ENCODE peak calls at places on chromosomes 6 and 20, in seven cellular contexts. B is GM12878, O is K562, Z is HCT116, V is Panc1, A is sigmoid colon, Y is prostate gland. F is an unnamed sample.

GRCh38 chr6:31795616-31796298 is at the start of gene VARS1:
- DNase-seq in B (peak), O (peak), Z (peak), V (no peak), A (peak), Y (peak), F (peak)

GRCh38 chr6:42306439-42307140 is 88.9 kb upstream of the MRPS10 start:
- DNase-seq in B (no peak), O (no peak), Z (no peak), V (no peak), A (no peak), Y (no peak), F (no peak)

GRCh38 chr6:11389977-11390376 is 147.6 kb upstream of the TMEM170B start:
- DNase-seq in B (no peak), O (no peak), Z (no peak), V (no peak), A (no peak), Y (peak), F (no peak)

GRCh38 chr6:31180500-31180899 is 10.0 kb upstream of the POU5F1 start:
- DNase-seq in B (no peak), O (no peak), Z (no peak), V (no peak), A (peak), Y (no peak), F (peak)

GRCh38 chr20:50794181-50794845 is 548 bp upstream of the BCAS4 start:
- DNase-seq in B (no peak), O (no peak), Z (no peak), V (no peak), A (no peak), Y (no peak), F (peak)

GRCh38 chr6:80028591-80028990 is 24.1 kb downstream of the TTK start:
- DNase-seq in B (no peak), O (no peak), Z (no peak), V (no peak), A (no peak), Y (no peak), F (no peak)

GRCh38 chr6:165723326-165723725 is 60.3 kb upstream of the PDE10A start:
- DNase-seq in B (no peak), O (no peak), Z (no peak), V (no peak), A (no peak), Y (no peak), F (no peak)

GRCh38 chr6:146358341-146359046 is 185.1 kb upstream of the RAB32 start:
- DNase-seq in B (no peak), O (no peak), Z (no peak), V (no peak), A (no peak), Y (no peak), F (no peak)

GRCh38 chr6:134853111-134854055 is 96.5 kb downstream of the ALDH8A1 start:
- DNase-seq in B (no peak), O (no peak), Z (peak), V (peak), A (no peak), Y (no peak), F (no peak)

GRCh38 chr20:60381643-60382400 is 423.6 kb downstream of the CDH26 start:
- DNase-seq in B (no peak), O (no peak), Z (no peak), V (no peak), A (no peak), Y (no peak), F (no peak)

GRCh38 chr6:73704798-73705197 is 8.8 kb downstream of the CD109 start:
- DNase-seq in B (no peak), O (no peak), Z (no peak), V (no peak), A (no peak), Y (no peak), F (no peak)

GRCh38 chr6:23339268-23339667 is 769.9 kb downstream of the HDGFL1 start:
- DNase-seq in B (no peak), O (no peak), Z (no peak), V (no peak), A (no peak), Y (no peak), F (no peak)

GRCh38 chr6:33962186-33962585 is 158.4 kb upstream of the MLN start:
- DNase-seq in B (no peak), O (no peak), Z (no peak), V (no peak), A (no peak), Y (no peak), F (peak)

GRCh38 chr6:15288856-15289255 is 43.0 kb downstream of the JARID2 start:
- DNase-seq in B (no peak), O (peak), Z (no peak), V (no peak), A (no peak), Y (no peak), F (no peak)

GRCh38 chr6:4687989-4688947 is 87.9 kb upstream of the CDYL start:
- DNase-seq in B (no peak), O (peak), Z (peak), V (peak), A (no peak), Y (no peak), F (no peak)

GRCh38 chr20:8722277-8722928 is 346.5 kb upstream of the PLCB4 start:
- DNase-seq in B (peak), O (peak), Z (peak), V (peak), A (no peak), Y (peak), F (no peak)

GRCh38 chr6:1893470-1894130 is 283.9 kb downstream of the FOXC1 start:
- DNase-seq in B (no peak), O (peak), Z (no peak), V (no peak), A (no peak), Y (no peak), F (no peak)

GRCh38 chr6:162917506-162917905 is 189.7 kb downstream of the PACRG start:
- DNase-seq in B (no peak), O (no peak), Z (no peak), V (no peak), A (no peak), Y (no peak), F (no peak)

GRCh38 chr6:15335385-15335784 is 89.5 kb downstream of the JARID2 start:
- DNase-seq in B (no peak), O (no peak), Z (no peak), V (no peak), A (no peak), Y (no peak), F (no peak)

GRCh38 chr6:106159531-106159940 is 73.4 kb downstream of the PRDM1 start:
- DNase-seq in B (no peak), O (no peak), Z (peak), V (no peak), A (no peak), Y (no peak), F (no peak)

GRCh38 chr6:8043221-8043620 is 21.0 kb downstream of the BLOC1S5 start:
- DNase-seq in B (no peak), O (no peak), Z (no peak), V (no peak), A (no peak), Y (no peak), F (no peak)

GRCh38 chr20:1711826-1712601 is 54.4 kb upstream of the SIRPG start:
- DNase-seq in B (no peak), O (no peak), Z (no peak), V (no peak), A (no peak), Y (no peak), F (no peak)

GRCh38 chr6:144283781-144284473 is 1.2 kb upstream of the UTRN start:
- DNase-seq in B (no peak), O (no peak), Z (no peak), V (no peak), A (no peak), Y (peak), F (no peak)

GRCh38 chr20:46406200-46406985 is at the start of gene ELMO2:
- DNase-seq in B (peak), O (peak), Z (peak), V (peak), A (peak), Y (peak), F (peak)

GRCh38 chr20:46408281-46408731 is 1.9 kb upstream of the ELMO2 start:
- DNase-seq in B (no peak), O (no peak), Z (no peak), V (no peak), A (no peak), Y (no peak), F (no peak)

GRCh38 chr20:46406986-46407670 is 713 bp upstream of the ELMO2 start:
- DNase-seq in B (peak), O (no peak), Z (peak), V (no peak), A (peak), Y (peak), F (peak)

GRCh38 chr20:46411637-46412036 is 5.2 kb upstream of the ELMO2 start:
- DNase-seq in B (no peak), O (no peak), Z (no peak), V (no peak), A (no peak), Y (no peak), F (no peak)

DNA sequence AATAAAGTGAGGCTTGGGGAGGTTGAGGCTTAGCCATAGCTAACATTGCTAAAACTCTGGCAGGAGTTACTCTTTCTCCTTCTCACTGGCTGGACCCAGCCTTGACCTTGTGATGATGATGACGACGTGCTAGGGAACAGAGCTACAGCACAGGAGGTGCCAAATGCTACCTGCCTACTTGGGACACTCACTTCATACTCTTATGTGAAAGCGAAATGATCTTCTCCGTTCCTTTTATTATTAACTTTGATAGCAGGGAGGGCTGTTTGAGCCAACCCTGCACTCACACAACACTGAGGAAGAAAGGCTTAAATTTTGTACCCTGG is 1.2 kb upstream of the ELMO2 start:
- DNase-seq in B (no peak), O (no peak), Z (no peak), V (no peak), A (no peak), Y (no peak), F (no peak)
- H3K27ac ChIP-seq in B (no peak), O (no peak), Z (no peak), V (no peak), A (no peak), Y (peak), F (peak)

GRCh38 chr20:3805594-3806264 is 9.6 kb downstream of the CDC25B start:
- DNase-seq in B (no peak), O (peak), Z (no peak), V (no peak), A (no peak), Y (no peak), F (peak)

GRCh38 chr20:3811421-3812258 is 8.7 kb upstream of the AP5S1 start:
- DNase-seq in B (no peak), O (no peak), Z (peak), V (peak), A (peak), Y (peak), F (peak)

GRCh38 chr20:3804781-3805180 is 8.7 kb downstream of the CDC25B start:
- DNase-seq in B (no peak), O (no peak), Z (no peak), V (no peak), A (no peak), Y (no peak), F (peak)

GRCh38 chr20:3808544-3808943 is 11.8 kb upstream of the AP5S1 start:
- DNase-seq in B (no peak), O (no peak), Z (no peak), V (no peak), A (peak), Y (no peak), F (peak)

GRCh38 chr20:3808141-3808479 is 12.0 kb downstream of the CDC25B start:
- DNase-seq in B (no peak), O (no peak), Z (peak), V (peak), A (peak), Y (peak), F (peak)
- TF ChIP-seq POLR2AphosphoS5 in B (no peak), O (no peak), Z (peak), V (peak), A (peak), Y (peak), F (peak)

GRCh38 chr20:61544910-61545889 is 293.1 kb downstream of the CDH4 start:
- DNase-seq in B (no peak), O (no peak), Z (no peak), V (no peak), A (no peak), Y (no peak), F (no peak)
- H3K27ac ChIP-seq in B (no peak), O (no peak), Z (no peak), V (no peak), A (no peak), Y (no peak), F (no peak)

GRCh38 chr20:497979-498378 is 35.6 kb upstream of the TBC1D20 start:
- DNase-seq in B (no peak), O (no peak), Z (no peak), V (no peak), A (no peak), Y (no peak), F (no peak)

GRCh38 chr20:496126-496696 is 33.9 kb upstream of the TBC1D20 start:
- DNase-seq in B (no peak), O (no peak), Z (no peak), V (no peak), A (no peak), Y (peak), F (no peak)
- TF ChIP-seq POLR2AphosphoS5 in B (no peak), O (no peak), Z (no peak), V (no peak), A (no peak), Y (peak), F (no peak)

DNA sequence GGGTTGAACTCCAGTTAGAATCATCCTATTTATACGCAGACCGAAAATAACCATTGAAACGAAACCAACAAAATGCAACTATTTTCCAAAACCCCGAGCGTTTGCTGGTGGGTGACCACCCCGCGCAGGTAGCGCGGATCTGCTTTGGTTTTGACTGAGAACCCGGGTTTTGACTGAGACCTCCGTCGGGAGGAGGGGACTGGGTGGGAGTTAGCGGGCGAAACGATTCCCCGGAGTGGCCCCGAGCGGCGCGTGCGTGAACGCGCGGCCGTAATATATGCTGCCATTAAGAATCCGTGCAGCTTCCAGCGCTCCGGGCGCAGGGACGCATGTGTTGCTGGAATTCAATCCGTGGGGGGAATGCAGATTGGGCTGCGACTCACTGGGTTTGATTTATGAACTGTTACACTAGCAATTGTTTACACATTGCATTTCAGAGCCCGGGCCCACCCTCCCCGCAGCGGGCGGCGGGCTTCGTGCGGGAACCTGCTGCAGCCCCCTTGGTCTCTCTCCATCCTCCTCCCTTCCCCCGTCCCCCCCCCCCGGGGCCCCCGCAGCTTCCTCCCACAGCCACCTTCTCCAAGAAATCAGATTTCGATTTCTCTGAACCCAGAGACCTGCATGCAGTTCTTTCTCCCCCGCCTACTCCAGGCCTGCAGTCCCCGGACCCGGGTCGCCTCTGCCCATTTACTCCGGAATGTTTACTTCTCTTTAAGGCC is 9.9 kb downstream of the NRN1 start:
- DNase-seq in B (no peak), O (no peak), Z (no peak), V (no peak), A (no peak), Y (no peak), F (no peak)
- H3K27ac ChIP-seq in B (no peak), O (no peak), Z (no peak), V (peak), A (peak), Y (no peak), F (peak)

DNA sequence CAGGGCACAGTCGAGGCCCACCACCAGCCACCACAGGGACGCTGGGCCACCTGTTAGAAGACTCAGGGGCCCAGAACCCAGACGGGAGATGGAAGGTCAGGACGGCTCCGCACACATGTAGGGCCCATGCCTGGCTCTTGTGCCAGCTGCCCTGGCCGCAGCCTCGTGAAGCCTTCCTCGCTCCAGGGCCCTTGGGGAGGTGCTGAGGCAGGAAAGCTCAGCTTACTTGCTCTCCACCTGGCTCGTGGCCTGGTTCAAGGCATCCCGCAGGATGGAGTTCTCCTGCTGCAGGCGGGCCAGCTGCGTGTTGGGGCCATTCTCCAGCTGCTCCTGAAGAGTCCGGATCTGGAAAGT is 46.7 kb downstream of the RRBP1 start:
- DNase-seq in B (no peak), O (no peak), Z (no peak), V (no peak), A (no peak), Y (no peak), F (no peak)
- TF ChIP-seq POLR2AphosphoS5 in B (no peak), O (no peak), Z (no peak), V (no peak), A (no peak), Y (no peak), F (no peak)

DNA sequence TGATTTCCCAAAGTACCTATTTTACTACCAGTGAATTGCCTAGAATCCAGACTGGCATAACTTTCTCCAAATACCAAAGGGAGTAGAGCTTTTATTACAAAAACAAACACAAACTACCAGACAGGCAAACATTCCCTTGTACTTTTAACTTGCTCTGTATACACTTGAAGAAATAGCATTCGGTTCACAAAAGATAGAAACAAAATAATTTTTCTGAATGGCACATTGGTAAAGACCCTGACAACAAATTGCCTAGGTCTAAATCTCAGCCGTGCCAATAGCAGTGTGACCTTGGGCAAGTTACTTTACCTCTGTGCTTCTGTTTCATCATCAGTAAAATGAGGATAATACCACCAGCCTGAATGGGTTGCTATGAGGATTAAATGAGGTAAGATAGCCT is 15.9 kb downstream of the ARHGAP18 start:
- DNase-seq in B (no peak), O (no peak), Z (no peak), V (no peak), A (no peak), Y (no peak), F (no peak)
- H3K27ac ChIP-seq in B (peak), O (peak), Z (peak), V (no peak), A (no peak), Y (no peak), F (no peak)

F was measured in spleen.